ENCODE peak calls at places on chromosome 21, in five cellular contexts. One of them, this sample, is unnamed.

GRCh38 chr21:25963186-25963585 is 207.4 kb downstream of the APP start:
- DNase-seq in Right ventricle myocardium superior: no peak
- DNase-seq in EH: peak
- DNase-seq in midbrain: no peak
- DNase-seq in NAMALWA: no peak
- DNase-seq in this sample: no peak

GRCh38 chr21:26965567-26966359 is 1.1 kb downstream of the ADAMTS5 start:
- DNase-seq in Right ventricle myocardium superior: peak
- DNase-seq in EH: peak
- DNase-seq in midbrain: peak
- DNase-seq in NAMALWA: no peak
- DNase-seq in this sample: no peak

GRCh38 chr21:41250519-41250918 is 66.1 kb upstream of the FAM3B start:
- DNase-seq in Right ventricle myocardium superior: no peak
- DNase-seq in EH: no peak
- DNase-seq in midbrain: no peak
- DNase-seq in NAMALWA: no peak
- DNase-seq in this sample: no peak

GRCh38 chr21:26732442-26733221 is 112.6 kb downstream of the ADAMTS1 start:
- DNase-seq in Right ventricle myocardium superior: peak
- DNase-seq in EH: peak
- DNase-seq in midbrain: peak
- DNase-seq in NAMALWA: peak
- DNase-seq in this sample: no peak

GRCh38 chr21:25934771-25935224 is 200.0 kb downstream of the GABPA start:
- DNase-seq in Right ventricle myocardium superior: peak
- DNase-seq in EH: peak
- DNase-seq in midbrain: no peak
- DNase-seq in NAMALWA: no peak
- DNase-seq in this sample: no peak

GRCh38 chr21:45980271-45980670 is 1.3 kb upstream of the COL6A1 start:
- DNase-seq in Right ventricle myocardium superior: no peak
- DNase-seq in EH: no peak
- DNase-seq in midbrain: no peak
- DNase-seq in NAMALWA: no peak
- DNase-seq in this sample: no peak

GRCh38 chr21:32806810-32807386 is 35.3 kb upstream of the PAXBP1 start:
- DNase-seq in Right ventricle myocardium superior: no peak
- DNase-seq in EH: no peak
- DNase-seq in midbrain: no peak
- DNase-seq in NAMALWA: no peak
- DNase-seq in this sample: no peak

GRCh38 chr21:42665484-42665883 is 12.1 kb downstream of the PDE9A start:
- DNase-seq in Right ventricle myocardium superior: no peak
- DNase-seq in EH: no peak
- DNase-seq in midbrain: no peak
- DNase-seq in NAMALWA: no peak
- DNase-seq in this sample: no peak

GRCh38 chr21:38219049-38219628 is 37.7 kb upstream of the KCNJ15 start:
- DNase-seq in Right ventricle myocardium superior: peak
- DNase-seq in EH: peak
- DNase-seq in midbrain: peak
- DNase-seq in NAMALWA: peak
- DNase-seq in this sample: peak

GRCh38 chr21:39110431-39110830 is 72.8 kb downstream of the PSMG1 start:
- DNase-seq in Right ventricle myocardium superior: no peak
- DNase-seq in EH: no peak
- DNase-seq in midbrain: no peak
- DNase-seq in NAMALWA: no peak
- DNase-seq in this sample: no peak

GRCh38 chr21:31136891-31137290 is 98.6 kb upstream of the KRTAP19-8 start:
- DNase-seq in Right ventricle myocardium superior: no peak
- DNase-seq in EH: no peak
- DNase-seq in midbrain: peak
- DNase-seq in NAMALWA: peak
- DNase-seq in this sample: no peak

GRCh38 chr21:45861156-45861870 is 120.3 kb upstream of the COL6A1 start:
- DNase-seq in Right ventricle myocardium superior: no peak
- DNase-seq in EH: no peak
- DNase-seq in midbrain: no peak
- DNase-seq in NAMALWA: no peak
- DNase-seq in this sample: no peak

GRCh38 chr21:42417533-42417932 is 13.8 kb downstream of the UBASH3A start:
- DNase-seq in Right ventricle myocardium superior: no peak
- DNase-seq in EH: no peak
- DNase-seq in midbrain: no peak
- DNase-seq in NAMALWA: no peak
- DNase-seq in this sample: no peak

GRCh38 chr21:27953328-27954045 is 986.6 kb upstream of the ADAMTS5 start:
- DNase-seq in Right ventricle myocardium superior: no peak
- DNase-seq in EH: peak
- DNase-seq in midbrain: no peak
- DNase-seq in NAMALWA: no peak
- DNase-seq in this sample: no peak

GRCh38 chr21:41317458-41317857 is 857 bp downstream of the FAM3B start:
- DNase-seq in Right ventricle myocardium superior: no peak
- DNase-seq in EH: no peak
- DNase-seq in midbrain: no peak
- DNase-seq in NAMALWA: no peak
- DNase-seq in this sample: no peak

GRCh38 chr21:26736449-26736848 is 108.8 kb downstream of the ADAMTS1 start:
- DNase-seq in Right ventricle myocardium superior: no peak
- DNase-seq in EH: peak
- DNase-seq in midbrain: no peak
- DNase-seq in NAMALWA: no peak
- DNase-seq in this sample: no peak

GRCh38 chr21:17257784-17258183 is 255.1 kb upstream of the CXADR start:
- DNase-seq in Right ventricle myocardium superior: no peak
- DNase-seq in EH: no peak
- DNase-seq in midbrain: no peak
- DNase-seq in NAMALWA: no peak
- DNase-seq in this sample: no peak

GRCh38 chr21:43858806-43859648 is 6.0 kb upstream of the AGPAT3 start:
- DNase-seq in Right ventricle myocardium superior: no peak
- DNase-seq in EH: no peak
- DNase-seq in midbrain: no peak
- DNase-seq in NAMALWA: no peak
- DNase-seq in this sample: no peak

GRCh38 chr21:22120616-22121266 is 1122.5 kb downstream of the NCAM2 start:
- DNase-seq in Right ventricle myocardium superior: no peak
- DNase-seq in EH: no peak
- DNase-seq in midbrain: no peak
- DNase-seq in NAMALWA: peak
- DNase-seq in this sample: no peak

GRCh38 chr21:42213082-42213774 is 5.7 kb upstream of the ABCG1 start:
- DNase-seq in Right ventricle myocardium superior: no peak
- DNase-seq in EH: no peak
- DNase-seq in midbrain: no peak
- DNase-seq in NAMALWA: no peak
- DNase-seq in this sample: no peak

GRCh38 chr21:45482899-45483821 is 59.1 kb downstream of the SLC19A1 start:
- DNase-seq in Right ventricle myocardium superior: no peak
- DNase-seq in EH: no peak
- DNase-seq in midbrain: no peak
- DNase-seq in NAMALWA: no peak
- DNase-seq in this sample: peak

GRCh38 chr21:28899744-28900143 is 92.9 kb downstream of the LTN1 start:
- DNase-seq in Right ventricle myocardium superior: no peak
- DNase-seq in EH: peak
- DNase-seq in midbrain: no peak
- DNase-seq in NAMALWA: no peak
- DNase-seq in this sample: no peak

GRCh38 chr21:17146426-17146825 is 366.4 kb upstream of the CXADR start:
- DNase-seq in Right ventricle myocardium superior: no peak
- DNase-seq in EH: no peak
- DNase-seq in midbrain: no peak
- DNase-seq in NAMALWA: no peak
- DNase-seq in this sample: no peak

GRCh38 chr21:38913120-38913975 is 107.6 kb downstream of the ETS2 start:
- DNase-seq in Right ventricle myocardium superior: peak
- DNase-seq in EH: peak
- DNase-seq in midbrain: no peak
- DNase-seq in NAMALWA: peak
- DNase-seq in this sample: no peak